ENCODE peak calls at places on chromosomes 13 and 19, in four cellular contexts. A, O, Y and W are unnamed samples.

GRCh38 chr19:19053508-19054314 is 10.1 kb upstream of the SLC25A42 start:
- DNase-seq in A (peak), O (peak), Y (peak), W (peak)

GRCh38 chr13:73672492-73672891 is 461.7 kb downstream of the KLF12 start:
- DNase-seq in A (no peak), O (no peak), Y (no peak), W (no peak)

GRCh38 chr19:50252111-50252886 is 48.9 kb downstream of the MYH14 start:
- DNase-seq in A (peak), O (peak), Y (no peak), W (no peak)

GRCh38 chr13:97026759-97027555 is 32.7 kb upstream of the OXGR1 start:
- DNase-seq in A (no peak), O (no peak), Y (no peak), W (no peak)

GRCh38 chr13:32264407-32264806 is 50.8 kb downstream of the ZAR1L start:
- DNase-seq in A (no peak), O (no peak), Y (no peak), W (no peak)

GRCh38 chr13:41751277-41751676 is 209.6 kb downstream of the VWA8 start:
- DNase-seq in A (no peak), O (no peak), Y (no peak), W (no peak)

GRCh38 chr13:33191425-33192221 is 93.9 kb downstream of the STARD13 start:
- DNase-seq in A (no peak), O (no peak), Y (no peak), W (no peak)

GRCh38 chr13:107867701-107868661 is 347.4 kb downstream of the LIG4 start:
- DNase-seq in A (no peak), O (peak), Y (no peak), W (no peak)

GRCh38 chr19:35718345-35719041 is 690 bp downstream of the KMT2B start:
- DNase-seq in A (peak), O (no peak), Y (peak), W (no peak)

GRCh38 chr19:43594710-43595604 is 977 bp downstream of the IRGQ start:
- DNase-seq in A (peak), O (peak), Y (peak), W (peak)